ENCODE peak calls at places on chromosomes 7 and 10, in six cellular contexts. M is CD4-positive, alpha-beta T cell; B is brain microvascular endothelial cell; L is tibial nerve; F is BE2C; P is heart left ventricle. U is an unnamed sample.

GRCh38 chr7:4189151-4189570 is 492.9 kb upstream of the FOXK1 start:
- DNase-seq in B (no peak), M (no peak), F (no peak), L (peak), P (peak), U (no peak)

GRCh38 chr10:87504667-87505365 is at the start of gene MINPP1:
- DNase-seq in L (peak), B (peak), M (peak), F (peak), P (peak), U (peak)

GRCh38 chr7:44696728-44697127 is 51.9 kb upstream of the ZMIZ2 start:
- DNase-seq in F (no peak), B (no peak), P (no peak), M (no peak), L (no peak), U (no peak)

GRCh38 chr7:12111461-12112405 is 99.4 kb upstream of the TMEM106B start:
- DNase-seq in F (peak), B (no peak), P (no peak), L (no peak), M (no peak), U (peak)

GRCh38 chr10:125521721-125522680 is 161.0 kb downstream of the TEX36 start:
- DNase-seq in M (no peak), P (no peak), L (no peak), B (no peak), F (peak), U (peak)

GRCh38 chr10:124336186-124336585 is 82.5 kb downstream of the OAT start:
- DNase-seq in F (no peak), M (no peak), P (no peak), L (no peak), B (peak), U (no peak)

GRCh38 chr10:88386204-88386877 is 196.8 kb downstream of the RNLS start:
- DNase-seq in L (no peak), P (no peak), M (no peak), B (peak), F (peak), U (no peak)

GRCh38 chr10:123561145-123561448 is 105.1 kb upstream of the GPR26 start:
- DNase-seq in F (no peak), B (no peak), L (no peak), P (no peak), M (no peak), U (no peak)

GRCh38 chr10:104582604-104582951 is 58.5 kb upstream of the SORCS3 start:
- DNase-seq in M (no peak), F (no peak), P (no peak), L (no peak), B (no peak), U (no peak)

GRCh38 chr10:65325913-65326312 is 1599.9 kb upstream of the LRRTM3 start:
- DNase-seq in M (no peak), P (no peak), B (no peak), L (no peak), F (no peak), U (no peak)

GRCh38 chr7:139424004-139424403 is 59.5 kb downstream of the KLRG2 start:
- DNase-seq in M (no peak), F (no peak), B (no peak), P (no peak), L (no peak), U (no peak)

GRCh38 chr7:131218727-131219128 is 108.9 kb upstream of the MKLN1 start:
- DNase-seq in L (no peak), M (no peak), P (no peak), B (no peak), F (no peak), U (no peak)

GRCh38 chr7:156173346-156173745 is 361.1 kb upstream of the SHH start:
- DNase-seq in F (no peak), M (no peak), P (no peak), B (no peak), L (no peak), U (no peak)

GRCh38 chr7:8480466-8480865 is 47.1 kb downstream of the NXPH1 start:
- DNase-seq in L (no peak), F (no peak), M (no peak), B (no peak), P (no peak), U (no peak)

GRCh38 chr7:1889556-1890181 is 219.6 kb downstream of the ELFN1 start:
- DNase-seq in P (no peak), M (peak), B (peak), L (no peak), F (no peak), U (peak)

GRCh38 chr7:79692015-79692414 is 238.5 kb upstream of the MAGI2 start:
- DNase-seq in B (peak), F (no peak), M (no peak), P (no peak), L (no peak), U (no peak)

GRCh38 chr7:106345421-106346166 is 60.8 kb upstream of the NAMPT start:
- DNase-seq in M (no peak), L (no peak), B (no peak), F (no peak), P (no peak), U (no peak)

GRCh38 chr7:2611921-2612320 is 19.9 kb upstream of the TTYH3 start:
- DNase-seq in M (no peak), F (no peak), B (no peak), L (no peak), P (no peak), U (no peak)

GRCh38 chr10:4721994-4722753 is 103.8 kb upstream of the AKR1E2 start:
- DNase-seq in M (no peak), F (no peak), L (peak), B (peak), P (no peak), U (no peak)

GRCh38 chr10:31838065-31838464 is 90.6 kb downstream of the ARHGAP12 start:
- DNase-seq in P (no peak), L (no peak), M (no peak), F (no peak), B (no peak), U (no peak)

GRCh38 chr7:144028547-144028946 is 20.2 kb upstream of the OR2A5 start:
- DNase-seq in L (no peak), M (no peak), P (no peak), F (no peak), B (no peak), U (no peak)

GRCh38 chr7:39069886-39070881 is 92.5 kb downstream of the POU6F2 start:
- DNase-seq in B (no peak), P (no peak), F (no peak), M (no peak), L (no peak), U (no peak)

GRCh38 chr7:41346878-41347277 is 356.0 kb downstream of the INHBA start:
- DNase-seq in F (no peak), L (no peak), P (no peak), B (no peak), M (no peak), U (no peak)

GRCh38 chr7:128408709-128409434 is 910 bp downstream of the IMPDH1 start:
- DNase-seq in L (peak), F (no peak), B (no peak), P (no peak), M (no peak), U (peak)

GRCh38 chr7:30927040-30927439 is 15.4 kb downstream of the AQP1 start:
- DNase-seq in F (peak), P (no peak), L (peak), M (no peak), B (no peak), U (no peak)

GRCh38 chr10:8088504-8088903 is 34.0 kb downstream of the GATA3 start:
- DNase-seq in M (peak), P (no peak), L (no peak), F (no peak), B (no peak), U (no peak)

GRCh38 chr10:69287181-69287580 is 8.9 kb downstream of the HK1 start:
- DNase-seq in B (no peak), P (no peak), F (no peak), M (no peak), L (no peak), U (no peak)

GRCh38 chr7:78073470-78074382 is 275.2 kb downstream of the PHTF2 start:
- DNase-seq in M (no peak), F (no peak), B (no peak), P (no peak), L (no peak), U (no peak)

GRCh38 chr7:95190515-95190914 is 133.8 kb downstream of the PON1 start:
- DNase-seq in M (no peak), L (no peak), P (no peak), B (no peak), F (no peak), U (no peak)

GRCh38 chr10:25017247-25017590 is 807 bp downstream of the THNSL1 start:
- DNase-seq in L (peak), P (peak), M (no peak), B (peak), F (no peak), U (peak)

GRCh38 chr10:80270887-80271286 is 18.6 kb downstream of the MAT1A start:
- DNase-seq in M (no peak), F (no peak), B (no peak), L (no peak), P (no peak), U (no peak)

GRCh38 chr7:142385528-142386340 is 127.9 kb upstream of the PRSS58 start:
- DNase-seq in F (peak), L (no peak), P (peak), M (peak), B (peak), U (peak)

GRCh38 chr10:77965294-77965693 is 38.7 kb upstream of the DLG5 start:
- DNase-seq in B (peak), M (no peak), P (no peak), L (no peak), F (no peak), U (no peak)

GRCh38 chr10:51629969-51630617 is 69.3 kb downstream of the CSTF2T start:
- DNase-seq in M (no peak), P (no peak), L (no peak), B (no peak), F (no peak), U (no peak)

GRCh38 chr10:96978621-96979154 is 146.6 kb downstream of the LCOR start:
- DNase-seq in P (no peak), L (no peak), M (no peak), F (no peak), B (no peak), U (no peak)

GRCh38 chr10:101029520-101030309 is 1.2 kb downstream of the PDZD7 start:
- DNase-seq in F (no peak), L (no peak), M (no peak), B (no peak), P (no peak), U (peak)

GRCh38 chr10:80460399-80461207 is 6.5 kb downstream of the TSPAN14 start:
- DNase-seq in M (no peak), B (no peak), P (no peak), L (no peak), F (no peak), U (no peak)

GRCh38 chr7:50595538-50596102 is 30.4 kb upstream of the DDC start:
- DNase-seq in P (no peak), M (no peak), B (peak), L (peak), F (peak), U (peak)
- TF ChIP-seq CTCF in P (no peak), M (no peak), B (peak), L (peak), F (peak), U (no peak)

DNA sequence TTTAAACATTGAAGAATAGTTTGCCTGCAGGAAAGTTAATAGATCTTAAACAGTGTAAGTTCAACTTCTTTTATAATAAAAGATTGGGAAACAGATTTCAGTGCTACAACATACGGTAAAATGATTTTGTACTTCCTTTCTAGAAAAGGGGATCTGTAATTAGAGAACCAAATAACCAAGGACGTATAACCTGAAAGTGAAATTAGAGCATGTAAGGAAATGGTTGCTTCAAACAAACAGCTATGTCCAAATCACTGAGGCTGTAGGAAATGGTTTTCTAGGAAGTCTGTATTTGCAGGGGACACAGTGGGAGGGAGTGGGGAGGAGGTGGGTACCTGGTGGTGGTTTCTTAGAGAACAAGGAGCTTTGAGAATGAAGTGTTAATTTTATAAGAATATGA is 57.9 kb upstream of the EXOC6 start:
- DNase-seq in F (no peak), M (no peak), P (no peak), L (no peak), B (no peak), U (no peak)
- TF ChIP-seq CTCF in F (no peak), M (no peak), P (no peak), L (no peak), B (no peak), U (no peak)

GRCh38 chr7:157876469-157877285 is 539.9 kb downstream of the DNAJB6 start:
- DNase-seq in M (no peak), L (no peak), F (no peak), B (no peak), P (no peak), U (peak)
- TF ChIP-seq CTCF in M (no peak), L (no peak), F (no peak), B (no peak), P (no peak), U (no peak)

GRCh38 chr7:34928052-34928451 is 109.2 kb downstream of the DPY19L1 start:
- DNase-seq in P (peak), F (peak), B (peak), M (peak), L (peak), U (peak)
- TF ChIP-seq CTCF in P (peak), F (peak), B (peak), M (peak), L (peak), U (peak)

GRCh38 chr7:15566476-15566875 is 4.7 kb upstream of the AGMO start:
- DNase-seq in P (no peak), B (no peak), M (no peak), F (no peak), L (no peak), U (no peak)

GRCh38 chr7:15557686-15558085 is 4.1 kb downstream of the AGMO start:
- DNase-seq in F (no peak), L (no peak), M (no peak), B (no peak), P (no peak), U (no peak)

GRCh38 chr7:15558747-15559146 is 3.1 kb downstream of the AGMO start:
- DNase-seq in M (no peak), B (peak), L (peak), P (no peak), F (no peak), U (no peak)

GRCh38 chr7:15560968-15561367 is 847 bp downstream of the AGMO start:
- DNase-seq in F (no peak), M (no peak), L (no peak), P (no peak), B (no peak), U (no peak)

GRCh38 chr7:15561840-15562239 is at the start of gene AGMO:
- DNase-seq in P (peak), F (no peak), M (no peak), L (peak), B (peak), U (no peak)
- TF ChIP-seq CTCF in P (no peak), F (no peak), M (no peak), L (no peak), B (peak), U (no peak)

U was measured in glutamatergic neuron.